ENCODE peak calls at places on chromosomes 1 and 21, in six cellular contexts. U is cardiac fibroblast, W is pancreas, T is B cell, E is GM20000, G is progenitor cell of endocrine pancreas. D is an unnamed sample.

GRCh38 chr21:42680429-42680828 is 27.0 kb downstream of the PDE9A start:
- DNase-seq in T (no peak), E (no peak), W (no peak), G (no peak), U (no peak), D (no peak)

GRCh38 chr1:224623743-224624333 is 7.7 kb downstream of the CNIH3 start:
- DNase-seq in E (peak; percentile 72), U (peak; percentile 90), W (no peak), T (no peak), G (no peak), D (no peak)

GRCh38 chr1:229412056-229412455 is 21.8 kb downstream of the ACTA1 start:
- DNase-seq in T (no peak), G (no peak), W (no peak), U (no peak), E (no peak), D (no peak)

GRCh38 chr1:71285529-71285928 is 204.7 kb upstream of the ZRANB2 start:
- DNase-seq in E (no peak), U (no peak), W (no peak), T (no peak), G (no peak), D (no peak)

GRCh38 chr1:168535536-168535935 is 8.3 kb downstream of the XCL2 start:
- DNase-seq in U (no peak), W (no peak), E (no peak), T (no peak), G (no peak), D (no peak)

GRCh38 chr1:85394130-85394529 is 70.8 kb downstream of the DDAH1 start:
- DNase-seq in E (no peak), T (no peak), W (no peak), U (peak; percentile 38), G (no peak), D (no peak)

GRCh38 chr1:212457740-212458338 is 25.1 kb downstream of the NENF start:
- DNase-seq in E (peak; percentile 66), W (no peak), G (peak; percentile 26), U (peak; percentile 74), T (no peak), D (no peak)

GRCh38 chr1:47915677-47916353 is 81.4 kb downstream of the TRABD2B start:
- DNase-seq in G (no peak), W (no peak), U (no peak), T (no peak), E (no peak), D (no peak)

GRCh38 chr1:221327954-221328353 is 413.9 kb downstream of the DUSP10 start:
- DNase-seq in E (no peak), G (no peak), U (no peak), W (no peak), T (no peak), D (no peak)

GRCh38 chr1:31324093-31324492 is 27.3 kb downstream of the ZCCHC17 start:
- DNase-seq in E (no peak), U (no peak), W (no peak), T (no peak), G (no peak), D (no peak)

GRCh38 chr1:200483491-200484143 is 73.8 kb upstream of the ZNF281 start:
- DNase-seq in W (no peak), E (peak; percentile 76), U (peak; percentile 99), T (no peak), G (no peak), D (no peak)

GRCh38 chr1:6414443-6414844 is 5.3 kb downstream of the HES2 start:
- DNase-seq in W (no peak), E (peak; percentile 80), U (peak; percentile 62), G (no peak), T (no peak), D (no peak)

GRCh38 chr1:81606656-81607055 is 194.1 kb upstream of the ADGRL2 start:
- DNase-seq in T (no peak), U (no peak), E (no peak), W (no peak), G (no peak), D (no peak)

GRCh38 chr1:103371234-103371633 is 154.3 kb upstream of the RNPC3 start:
- DNase-seq in U (peak; percentile 75), E (no peak), W (no peak), T (no peak), G (no peak), D (no peak)

GRCh38 chr1:166086113-166086908 is 80.5 kb downstream of the FAM78B start:
- DNase-seq in U (no peak), G (no peak), T (no peak), W (no peak), E (no peak), D (no peak)

GRCh38 chr1:34597877-34598514 is 156.9 kb upstream of the GJB5 start:
- DNase-seq in T (no peak), W (peak; percentile 92), U (peak; percentile 15), G (peak; percentile 86), E (peak; percentile 77), D (no peak)

GRCh38 chr1:4621646-4622045 is 32.8 kb upstream of the AJAP1 start:
- DNase-seq in G (no peak), U (no peak), T (no peak), E (no peak), W (no peak), D (no peak)

GRCh38 chr1:186440584-186440983 is 20.3 kb downstream of the PDC start:
- DNase-seq in T (no peak), G (no peak), W (no peak), E (no peak), U (no peak), D (no peak)

GRCh38 chr1:225879521-225880209 is 2.5 kb downstream of the TMEM63A start:
- DNase-seq in G (no peak), W (peak; percentile 50), T (peak; percentile 72), E (no peak), U (no peak), D (no peak)

GRCh38 chr1:54359393-54360162 is 46.6 kb downstream of the SSBP3 start:
- DNase-seq in E (no peak), U (no peak), W (no peak), G (no peak), T (no peak), D (no peak)

GRCh38 chr1:54361342-54361741 is 44.9 kb downstream of the SSBP3 start:
- DNase-seq in T (no peak), G (no peak), W (no peak), U (no peak), E (no peak), D (no peak)

GRCh38 chr1:54358503-54359168 is 47.6 kb downstream of the SSBP3 start:
- DNase-seq in E (no peak), W (no peak), U (no peak), G (no peak), T (no peak), D (no peak)

GRCh38 chr1:54357967-54358366 is 48.2 kb downstream of the SSBP3 start:
- DNase-seq in E (no peak), U (no peak), T (no peak), G (no peak), W (no peak), D (no peak)

GRCh38 chr1:54360165-54361005 is 45.8 kb downstream of the SSBP3 start:
- DNase-seq in U (no peak), G (no peak), E (peak; percentile 37), W (no peak), T (no peak), D (no peak)
- TF ChIP-seq CTCF in U (no peak), G (no peak), E (no peak), W (no peak), T (no peak), D (no peak)

DNA sequence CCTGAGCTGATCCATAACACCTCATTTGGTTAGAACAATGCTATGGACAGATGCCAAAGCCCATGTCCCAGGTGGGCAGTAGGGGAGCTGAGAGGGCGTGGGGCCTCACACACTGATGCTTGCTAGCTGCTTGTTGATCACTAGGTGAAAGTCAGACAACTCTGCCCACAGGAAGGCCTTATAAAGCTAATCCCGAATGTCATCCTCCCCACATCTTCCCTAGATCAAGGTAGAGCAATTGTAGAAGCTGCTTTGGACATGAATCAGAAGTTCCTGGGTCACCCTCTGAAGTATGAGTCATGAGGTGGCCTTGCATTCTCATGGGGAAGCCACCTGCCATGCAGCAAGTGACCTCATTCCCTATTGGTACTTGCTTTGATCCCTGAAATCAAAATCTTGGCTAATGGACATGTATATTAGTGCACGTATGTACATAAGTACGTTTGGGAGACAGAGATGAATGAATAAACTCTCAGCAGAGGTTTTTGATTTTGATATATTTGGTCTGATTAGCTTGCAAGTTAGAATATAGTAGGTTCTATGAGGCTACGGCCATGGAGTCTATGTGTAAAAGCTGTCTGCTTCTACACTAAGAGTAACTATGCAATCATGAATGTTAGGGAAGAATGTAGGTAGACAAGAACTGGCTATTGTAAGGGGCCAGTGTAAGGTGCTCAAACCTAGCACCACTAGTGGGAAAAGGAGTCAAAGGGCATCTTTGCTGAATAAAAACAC is 52.7 kb downstream of the ABCA4 start:
- DNase-seq in T (no peak), E (no peak), U (peak; percentile 79), G (no peak), W (no peak), D (no peak)
- TF ChIP-seq CTCF in T (no peak), E (no peak), U (no peak), G (no peak), W (no peak), D (no peak)

GRCh38 chr1:230909974-230910754 is 41.8 kb upstream of the C1orf198 start:
- DNase-seq in E (no peak), T (no peak), G (no peak), U (no peak), W (no peak), D (no peak)

GRCh38 chr1:230906226-230906625 is 37.9 kb upstream of the C1orf198 start:
- DNase-seq in W (no peak), U (peak; percentile 18), T (no peak), G (no peak), E (no peak), D (no peak)

GRCh38 chr1:230905733-230906132 is 37.4 kb upstream of the C1orf198 start:
- DNase-seq in G (no peak), E (no peak), W (no peak), T (no peak), U (peak; percentile 77), D (no peak)

GRCh38 chr1:230910755-230911117 is 42.4 kb upstream of the C1orf198 start:
- DNase-seq in W (no peak), E (no peak), U (no peak), T (no peak), G (no peak), D (no peak)

DNA sequence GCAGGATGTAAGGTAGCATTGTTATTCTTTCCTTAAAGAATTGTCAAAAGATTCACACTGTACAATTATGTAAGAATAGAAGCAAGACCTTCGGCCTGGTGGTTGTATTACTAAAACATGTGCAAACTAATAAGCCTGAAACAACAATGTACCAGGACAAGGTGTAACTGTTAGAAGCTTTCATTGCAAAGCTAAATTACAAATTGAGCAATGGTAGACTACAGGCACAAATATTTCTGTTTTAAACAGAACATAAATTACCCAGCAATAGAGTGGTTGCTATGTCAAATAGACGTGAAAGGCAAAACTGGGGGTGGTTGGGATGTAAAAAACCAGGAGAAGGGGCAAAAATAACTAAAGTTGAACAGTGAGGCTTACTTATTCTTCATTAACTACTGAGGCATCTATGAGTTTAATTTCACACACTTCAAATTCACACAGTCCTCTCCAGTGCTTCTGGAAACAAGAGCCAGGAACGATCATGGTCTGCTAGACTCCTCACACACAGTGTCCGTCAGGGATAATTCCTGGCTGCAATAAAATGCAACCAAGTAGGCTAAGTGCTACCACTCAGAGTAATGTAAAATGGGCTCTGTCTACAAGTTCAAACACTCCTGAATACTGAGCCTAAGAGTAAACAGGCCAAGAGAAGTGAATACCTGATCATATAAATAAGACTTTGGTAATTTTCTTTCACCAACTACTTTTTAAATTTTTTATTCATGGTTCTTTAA is 39.3 kb upstream of the C1orf198 start:
- DNase-seq in E (no peak), U (no peak), G (no peak), W (no peak), T (no peak), D (no peak)
- TF ChIP-seq CTCF in E (no peak), U (no peak), G (no peak), W (no peak), T (no peak), D (no peak)

GRCh38 chr1:192506741-192507155 is 68.8 kb upstream of the RGS1 start:
- DNase-seq in T (no peak), G (no peak), U (peak; percentile 68), E (peak; percentile 72), W (no peak), D (no peak)
- TF ChIP-seq CTCF in T (no peak), G (peak; percentile 53), U (peak; percentile 49), E (peak; percentile 25), W (no peak), D (peak; percentile 47)

D was measured in osteocyte.